ENCODE peak calls at places on chromosomes 7 and 10, in nine cellular contexts. Q is ACHN, F is GM12865, M is T-cell, X is coronary artery, C is AG04450, U is NCI-H774, O is epithelial cell of esophagus, W is renal cortical epithelial cell. B is an unnamed sample.

GRCh38 chr10:71548494-71548846 is 151.8 kb downstream of the CDH23 start:
- DNase-seq in Q (peak), F (peak), M (no peak), X (no peak), C (no peak), U (no peak), O (no peak), W (no peak), B (no peak)

GRCh38 chr7:142774826-142775225 is 4.1 kb downstream of the PRSS2 start:
- DNase-seq in Q (no peak), F (no peak), M (no peak), X (no peak), C (no peak), U (no peak), O (peak), W (peak), B (no peak)

GRCh38 chr10:100970914-100971811 is 1.9 kb downstream of the SEMA4G start:
- DNase-seq in Q (peak), F (no peak), M (no peak), X (peak), C (no peak), U (no peak), O (no peak), W (peak), B (no peak)

GRCh38 chr10:48406204-48406603 is 99.7 kb downstream of the MAPK8 start:
- DNase-seq in Q (peak), F (no peak), M (no peak), X (no peak), C (no peak), U (no peak), O (peak), W (peak), B (no peak)

GRCh38 chr7:6392712-6393666 is 54.8 kb downstream of the DAGLB start:
- DNase-seq in Q (peak), F (peak), M (no peak), X (no peak), C (no peak), U (no peak), O (peak), W (peak), B (no peak)

GRCh38 chr10:100744980-100745881 is at the start of gene PAX2:
- DNase-seq in Q (peak), F (no peak), M (no peak), X (no peak), C (no peak), U (no peak), O (peak), W (peak), B (no peak)

GRCh38 chr10:127940866-127941640 is 34.1 kb downstream of the PTPRE start:
- DNase-seq in Q (no peak), F (no peak), M (no peak), X (peak), C (no peak), U (no peak), O (no peak), W (no peak), B (no peak)

GRCh38 chr7:5396542-5396941 is 27.1 kb downstream of the TNRC18 start:
- DNase-seq in Q (no peak), F (peak), M (peak), X (no peak), C (no peak), U (no peak), O (peak), W (no peak), B (no peak)

GRCh38 chr10:48577158-48577557 is 27.7 kb downstream of the ARHGAP22 start:
- DNase-seq in Q (no peak), F (no peak), M (no peak), X (peak), C (no peak), U (no peak), O (no peak), W (no peak), B (no peak)

GRCh38 chr10:74213571-74214162 is 62.6 kb downstream of the ADK start:
- DNase-seq in Q (peak), F (peak), M (peak), X (no peak), C (no peak), U (no peak), O (peak), W (no peak), B (no peak)

GRCh38 chr10:6528198-6528950 is 51.7 kb downstream of the PRKCQ start:
- DNase-seq in Q (no peak), F (no peak), M (no peak), X (no peak), C (no peak), U (no peak), O (peak), W (no peak), B (no peak)

GRCh38 chr10:59222788-59223187 is 46.3 kb downstream of the PHYHIPL start:
- DNase-seq in Q (no peak), F (no peak), M (no peak), X (no peak), C (no peak), U (no peak), O (no peak), W (peak), B (no peak)

GRCh38 chr10:58512470-58513188 is at the start of gene BICC1:
- DNase-seq in Q (peak), F (no peak), M (no peak), X (no peak), C (no peak), U (peak), O (peak), W (peak), B (peak)

GRCh38 chr7:146172112-146172511 is 55.5 kb downstream of the CNTNAP2 start:
- DNase-seq in Q (no peak), F (no peak), M (no peak), X (no peak), C (no peak), U (no peak), O (no peak), W (no peak), B (no peak)

GRCh38 chr10:88428442-88428841 is 154.7 kb downstream of the RNLS start:
- DNase-seq in Q (no peak), F (no peak), M (no peak), X (no peak), C (no peak), U (no peak), O (peak), W (peak), B (no peak)

GRCh38 chr7:46969303-46970130 is 612.4 kb downstream of the TNS3 start:
- DNase-seq in Q (no peak), F (no peak), M (no peak), X (no peak), C (no peak), U (no peak), O (peak), W (peak), B (no peak)

GRCh38 chr7:16811555-16811954 is 6.8 kb upstream of the AGR2 start:
- DNase-seq in Q (no peak), F (no peak), M (no peak), X (no peak), C (no peak), U (no peak), O (peak), W (peak), B (no peak)

GRCh38 chr10:12389154-12389734 is 39.9 kb downstream of the CAMK1D start:
- DNase-seq in Q (no peak), F (peak), M (no peak), X (peak), C (no peak), U (peak), O (no peak), W (no peak), B (no peak)

GRCh38 chr10:126179637-126180036 is 208.6 kb downstream of the ADAM12 start:
- DNase-seq in Q (no peak), F (no peak), M (no peak), X (no peak), C (no peak), U (no peak), O (no peak), W (no peak), B (no peak)

GRCh38 chr7:16644624-16644986 is 949 bp downstream of the ANKMY2 start:
- DNase-seq in Q (peak), F (peak), M (peak), X (peak), C (no peak), U (no peak), O (peak), W (no peak), B (peak)

GRCh38 chr10:115937756-115938032 is 335.3 kb downstream of the GFRA1 start:
- DNase-seq in Q (peak), F (no peak), M (no peak), X (no peak), C (no peak), U (peak), O (no peak), W (peak), B (no peak)

GRCh38 chr10:79313320-79313719 is 33.9 kb upstream of the PPIF start:
- DNase-seq in Q (no peak), F (no peak), M (no peak), X (no peak), C (no peak), U (no peak), O (no peak), W (no peak), B (no peak)